ENCODE peak calls at places on chromosomes 3 and 15, in eight cellular contexts. One of them, this sample, is unnamed.
A peak's percentile ranks its signal among the peaks of the same experiment; 100 is the strongest.

GRCh38 chr15:85879334-85880163 is 84.8 kb upstream of the KLHL25 start:
- DNase-seq in right lobe of liver: no peak
- DNase-seq in fibroblast of the aortic adventitia: no peak
- DNase-seq in left ventricle myocardium inferior: no peak
- DNase-seq in cardiac muscle cell: no peak
- DNase-seq in pancreas: no peak
- DNase-seq in brain microvascular endothelial cell: peak; percentile 28
- DNase-seq in AG09309: no peak
- DNase-seq in this sample: peak; percentile 16

GRCh38 chr15:51841401-51842040 is 12.1 kb downstream of the TMOD3 start:
- DNase-seq in right lobe of liver: no peak
- DNase-seq in brain microvascular endothelial cell: no peak
- DNase-seq in fibroblast of the aortic adventitia: no peak
- DNase-seq in cardiac muscle cell: no peak
- DNase-seq in AG09309: no peak
- DNase-seq in left ventricle myocardium inferior: no peak
- DNase-seq in pancreas: no peak
- DNase-seq in this sample: no peak

GRCh38 chr15:48374472-48374871 is 43.2 kb downstream of the DUT start:
- DNase-seq in cardiac muscle cell: no peak
- DNase-seq in AG09309: no peak
- DNase-seq in right lobe of liver: no peak
- DNase-seq in pancreas: no peak
- DNase-seq in fibroblast of the aortic adventitia: peak; percentile 87
- DNase-seq in brain microvascular endothelial cell: no peak
- DNase-seq in left ventricle myocardium inferior: no peak
- DNase-seq in this sample: no peak

GRCh38 chr15:90054618-90055097 is 47.6 kb downstream of the IDH2 start:
- DNase-seq in AG09309: no peak
- DNase-seq in left ventricle myocardium inferior: no peak
- DNase-seq in right lobe of liver: no peak
- DNase-seq in brain microvascular endothelial cell: no peak
- DNase-seq in pancreas: no peak
- DNase-seq in cardiac muscle cell: peak; percentile 76
- DNase-seq in fibroblast of the aortic adventitia: no peak
- DNase-seq in this sample: peak; percentile 53

GRCh38 chr3:191296041-191296541 is 33.1 kb upstream of the CCDC50 start:
- DNase-seq in brain microvascular endothelial cell: no peak
- DNase-seq in right lobe of liver: no peak
- DNase-seq in cardiac muscle cell: no peak
- DNase-seq in left ventricle myocardium inferior: no peak
- DNase-seq in AG09309: no peak
- DNase-seq in pancreas: no peak
- DNase-seq in fibroblast of the aortic adventitia: no peak
- DNase-seq in this sample: no peak

GRCh38 chr3:134928392-134928791 is 133.3 kb downstream of the EPHB1 start:
- DNase-seq in AG09309: no peak
- DNase-seq in right lobe of liver: no peak
- DNase-seq in pancreas: no peak
- DNase-seq in cardiac muscle cell: no peak
- DNase-seq in left ventricle myocardium inferior: no peak
- DNase-seq in brain microvascular endothelial cell: no peak
- DNase-seq in fibroblast of the aortic adventitia: no peak
- DNase-seq in this sample: no peak

GRCh38 chr3:101994386-101994785 is 145.1 kb downstream of the NFKBIZ start:
- DNase-seq in cardiac muscle cell: no peak
- DNase-seq in fibroblast of the aortic adventitia: no peak
- DNase-seq in left ventricle myocardium inferior: no peak
- DNase-seq in right lobe of liver: no peak
- DNase-seq in AG09309: no peak
- DNase-seq in brain microvascular endothelial cell: no peak
- DNase-seq in pancreas: no peak
- DNase-seq in this sample: no peak

GRCh38 chr3:131217296-131217741 is 164.3 kb upstream of the NUDT16 start:
- DNase-seq in AG09309: no peak
- DNase-seq in brain microvascular endothelial cell: peak; percentile 47
- DNase-seq in left ventricle myocardium inferior: no peak
- DNase-seq in right lobe of liver: no peak
- DNase-seq in cardiac muscle cell: no peak
- DNase-seq in pancreas: no peak
- DNase-seq in fibroblast of the aortic adventitia: no peak
- DNase-seq in this sample: peak; percentile 72

DNA sequence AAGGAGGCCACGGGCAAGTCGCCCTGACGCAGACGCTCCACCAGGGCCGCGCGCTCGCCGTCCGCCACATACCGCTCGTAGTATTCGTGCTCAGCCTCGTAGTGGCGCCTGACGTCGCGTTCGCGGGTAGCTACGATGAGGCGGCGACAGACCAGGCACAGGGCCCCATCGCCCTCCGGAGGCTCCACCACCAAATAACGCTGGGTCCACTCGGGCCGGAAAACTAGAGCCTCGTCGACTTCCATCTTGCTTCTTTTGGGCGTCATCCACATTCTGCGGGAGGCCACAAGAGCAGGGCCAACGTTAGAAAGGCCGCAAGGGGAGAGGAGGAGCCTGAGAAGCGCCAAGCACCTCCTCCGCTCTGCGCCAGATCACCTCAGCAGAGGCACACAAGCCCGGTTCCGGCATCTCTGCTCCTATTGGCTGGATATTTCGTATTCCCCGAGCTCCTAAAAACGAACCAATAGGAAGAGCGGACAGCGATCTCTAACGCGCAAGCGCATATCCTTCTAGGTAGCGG is at the start of gene EPM2AIP1:
- DNase-seq in cardiac muscle cell: peak; percentile 99
- DNase-seq in pancreas: no peak
- DNase-seq in AG09309: no peak
- DNase-seq in left ventricle myocardium inferior: no peak
- DNase-seq in brain microvascular endothelial cell: no peak
- DNase-seq in fibroblast of the aortic adventitia: no peak
- DNase-seq in right lobe of liver: peak; percentile 97
- DNase-seq in this sample: no peak
- TF ChIP-seq CTCF in cardiac muscle cell: no peak
- TF ChIP-seq CTCF in pancreas: no peak
- TF ChIP-seq CTCF in AG09309: peak; percentile 5
- TF ChIP-seq CTCF in left ventricle myocardium inferior: peak; percentile 52
- TF ChIP-seq CTCF in brain microvascular endothelial cell: peak; percentile 32
- TF ChIP-seq CTCF in fibroblast of the aortic adventitia: peak; percentile 22
- TF ChIP-seq CTCF in right lobe of liver: peak; percentile 20
- TF ChIP-seq CTCF in this sample: no peak

GRCh38 chr3:10527295-10528016 is 22.1 kb upstream of the ATP2B2 start:
- DNase-seq in right lobe of liver: no peak
- DNase-seq in pancreas: no peak
- DNase-seq in left ventricle myocardium inferior: no peak
- DNase-seq in fibroblast of the aortic adventitia: no peak
- DNase-seq in AG09309: no peak
- DNase-seq in cardiac muscle cell: no peak
- DNase-seq in brain microvascular endothelial cell: no peak
- DNase-seq in this sample: no peak

GRCh38 chr3:10528046-10528445 is 22.7 kb upstream of the ATP2B2 start:
- DNase-seq in brain microvascular endothelial cell: no peak
- DNase-seq in right lobe of liver: no peak
- DNase-seq in cardiac muscle cell: no peak
- DNase-seq in pancreas: no peak
- DNase-seq in left ventricle myocardium inferior: no peak
- DNase-seq in AG09309: no peak
- DNase-seq in fibroblast of the aortic adventitia: no peak
- DNase-seq in this sample: no peak

GRCh38 chr3:10531031-10531430 is 25.6 kb upstream of the ATP2B2 start:
- DNase-seq in fibroblast of the aortic adventitia: no peak
- DNase-seq in right lobe of liver: no peak
- DNase-seq in pancreas: no peak
- DNase-seq in left ventricle myocardium inferior: no peak
- DNase-seq in brain microvascular endothelial cell: no peak
- DNase-seq in cardiac muscle cell: no peak
- DNase-seq in AG09309: no peak
- DNase-seq in this sample: no peak

GRCh38 chr3:10529809-10530208 is 24.4 kb upstream of the ATP2B2 start:
- DNase-seq in AG09309: no peak
- DNase-seq in left ventricle myocardium inferior: no peak
- DNase-seq in right lobe of liver: no peak
- DNase-seq in cardiac muscle cell: no peak
- DNase-seq in pancreas: no peak
- DNase-seq in brain microvascular endothelial cell: no peak
- DNase-seq in fibroblast of the aortic adventitia: no peak
- DNase-seq in this sample: no peak

DNA sequence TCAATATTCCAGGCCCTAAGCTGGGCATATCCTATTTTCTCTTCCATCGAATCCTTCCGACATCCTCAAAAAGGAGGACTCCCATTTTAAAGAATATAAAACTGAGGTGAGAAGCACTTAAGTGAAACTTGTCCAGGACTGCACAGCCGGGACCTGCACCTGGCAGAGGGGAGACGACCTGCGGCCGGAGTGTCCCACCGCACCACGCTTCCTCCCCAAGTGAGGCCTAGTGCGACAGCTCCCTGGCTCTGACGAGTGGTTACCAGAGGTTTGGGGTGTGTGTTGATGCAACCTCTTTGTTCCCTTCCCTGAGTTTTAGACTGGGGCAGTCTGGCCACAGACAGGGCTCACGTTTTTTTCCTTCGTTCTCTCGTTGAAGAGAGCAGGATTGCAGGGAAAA is 24.9 kb upstream of the ATP2B2 start:
- DNase-seq in right lobe of liver: no peak
- DNase-seq in cardiac muscle cell: no peak
- DNase-seq in left ventricle myocardium inferior: no peak
- DNase-seq in brain microvascular endothelial cell: no peak
- DNase-seq in AG09309: no peak
- DNase-seq in fibroblast of the aortic adventitia: no peak
- DNase-seq in pancreas: no peak
- DNase-seq in this sample: no peak
- TF ChIP-seq CTCF in right lobe of liver: no peak
- TF ChIP-seq CTCF in cardiac muscle cell: no peak
- TF ChIP-seq CTCF in left ventricle myocardium inferior: no peak
- TF ChIP-seq CTCF in brain microvascular endothelial cell: no peak
- TF ChIP-seq CTCF in AG09309: no peak
- TF ChIP-seq CTCF in fibroblast of the aortic adventitia: no peak
- TF ChIP-seq CTCF in pancreas: no peak
- TF ChIP-seq CTCF in this sample: no peak

GRCh38 chr15:99436472-99437314 is 129.1 kb upstream of the MEF2A start:
- DNase-seq in right lobe of liver: no peak
- DNase-seq in left ventricle myocardium inferior: no peak
- DNase-seq in AG09309: no peak
- DNase-seq in cardiac muscle cell: no peak
- DNase-seq in brain microvascular endothelial cell: no peak
- DNase-seq in fibroblast of the aortic adventitia: no peak
- DNase-seq in pancreas: no peak
- DNase-seq in this sample: no peak

GRCh38 chr15:99435761-99436346 is 129.9 kb upstream of the MEF2A start:
- DNase-seq in pancreas: no peak
- DNase-seq in AG09309: no peak
- DNase-seq in right lobe of liver: no peak
- DNase-seq in fibroblast of the aortic adventitia: no peak
- DNase-seq in cardiac muscle cell: no peak
- DNase-seq in left ventricle myocardium inferior: no peak
- DNase-seq in brain microvascular endothelial cell: no peak
- DNase-seq in this sample: no peak

GRCh38 chr15:99434506-99435137 is 131.2 kb upstream of the MEF2A start:
- DNase-seq in right lobe of liver: no peak
- DNase-seq in brain microvascular endothelial cell: no peak
- DNase-seq in AG09309: no peak
- DNase-seq in left ventricle myocardium inferior: no peak
- DNase-seq in pancreas: no peak
- DNase-seq in cardiac muscle cell: no peak
- DNase-seq in fibroblast of the aortic adventitia: no peak
- DNase-seq in this sample: no peak

GRCh38 chr15:99433757-99434211 is 132.0 kb upstream of the MEF2A start:
- DNase-seq in right lobe of liver: no peak
- DNase-seq in cardiac muscle cell: no peak
- DNase-seq in AG09309: no peak
- DNase-seq in fibroblast of the aortic adventitia: no peak
- DNase-seq in pancreas: no peak
- DNase-seq in brain microvascular endothelial cell: no peak
- DNase-seq in left ventricle myocardium inferior: no peak
- DNase-seq in this sample: no peak

DNA sequence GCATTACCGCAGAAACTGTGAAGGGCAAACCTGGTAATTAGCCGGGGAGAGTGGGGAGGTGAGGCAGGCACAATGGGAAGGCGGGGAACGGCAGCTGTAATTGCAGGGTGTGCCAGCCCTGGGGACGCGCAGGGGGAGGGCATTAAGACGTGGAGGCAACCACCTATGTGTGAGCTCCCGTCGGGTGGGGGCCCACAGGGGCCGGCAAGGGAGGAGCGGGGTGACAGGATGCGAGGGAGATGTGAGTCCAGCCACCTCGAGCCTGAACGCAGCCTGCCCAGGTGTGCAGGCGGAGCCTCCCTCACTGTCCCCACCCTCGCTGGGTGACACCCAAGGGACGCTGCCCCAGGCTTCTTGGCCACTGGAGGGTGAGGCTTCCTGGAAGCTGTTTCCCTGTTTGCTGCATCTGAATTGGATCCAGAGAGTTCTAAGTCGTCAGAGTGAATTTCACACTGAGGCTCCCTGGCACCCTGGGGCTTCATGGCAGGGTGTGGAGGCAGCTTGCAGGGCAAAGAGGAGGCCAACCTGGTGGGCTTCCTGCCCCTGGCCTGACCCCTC is 130.6 kb upstream of the MEF2A start:
- DNase-seq in brain microvascular endothelial cell: no peak
- DNase-seq in cardiac muscle cell: no peak
- DNase-seq in left ventricle myocardium inferior: no peak
- DNase-seq in pancreas: peak; percentile 37
- DNase-seq in right lobe of liver: no peak
- DNase-seq in AG09309: no peak
- DNase-seq in fibroblast of the aortic adventitia: no peak
- DNase-seq in this sample: peak; percentile 82
- TF ChIP-seq CTCF in brain microvascular endothelial cell: no peak
- TF ChIP-seq CTCF in cardiac muscle cell: no peak
- TF ChIP-seq CTCF in left ventricle myocardium inferior: no peak
- TF ChIP-seq CTCF in pancreas: no peak
- TF ChIP-seq CTCF in right lobe of liver: no peak
- TF ChIP-seq CTCF in AG09309: no peak
- TF ChIP-seq CTCF in fibroblast of the aortic adventitia: no peak
- TF ChIP-seq CTCF in this sample: no peak

GRCh38 chr15:73323374-73323955 is 45.3 kb downstream of the HCN4 start:
- DNase-seq in fibroblast of the aortic adventitia: no peak
- DNase-seq in right lobe of liver: peak; percentile 33
- DNase-seq in AG09309: no peak
- DNase-seq in pancreas: no peak
- DNase-seq in brain microvascular endothelial cell: no peak
- DNase-seq in left ventricle myocardium inferior: no peak
- DNase-seq in cardiac muscle cell: no peak
- DNase-seq in this sample: no peak

GRCh38 chr15:73323956-73324355 is 44.8 kb downstream of the HCN4 start:
- DNase-seq in cardiac muscle cell: no peak
- DNase-seq in brain microvascular endothelial cell: no peak
- DNase-seq in AG09309: no peak
- DNase-seq in fibroblast of the aortic adventitia: no peak
- DNase-seq in left ventricle myocardium inferior: no peak
- DNase-seq in right lobe of liver: peak; percentile 40
- DNase-seq in pancreas: no peak
- DNase-seq in this sample: no peak

GRCh38 chr15:73326157-73326556 is 42.6 kb downstream of the HCN4 start:
- DNase-seq in fibroblast of the aortic adventitia: no peak
- DNase-seq in left ventricle myocardium inferior: no peak
- DNase-seq in cardiac muscle cell: no peak
- DNase-seq in AG09309: no peak
- DNase-seq in brain microvascular endothelial cell: no peak
- DNase-seq in right lobe of liver: peak; percentile 15
- DNase-seq in pancreas: no peak
- DNase-seq in this sample: no peak

GRCh38 chr15:73324496-73325170 is 44.1 kb downstream of the HCN4 start:
- DNase-seq in pancreas: no peak
- DNase-seq in left ventricle myocardium inferior: no peak
- DNase-seq in right lobe of liver: peak; percentile 15
- DNase-seq in AG09309: no peak
- DNase-seq in fibroblast of the aortic adventitia: no peak
- DNase-seq in brain microvascular endothelial cell: no peak
- DNase-seq in cardiac muscle cell: no peak
- DNase-seq in this sample: no peak

DNA sequence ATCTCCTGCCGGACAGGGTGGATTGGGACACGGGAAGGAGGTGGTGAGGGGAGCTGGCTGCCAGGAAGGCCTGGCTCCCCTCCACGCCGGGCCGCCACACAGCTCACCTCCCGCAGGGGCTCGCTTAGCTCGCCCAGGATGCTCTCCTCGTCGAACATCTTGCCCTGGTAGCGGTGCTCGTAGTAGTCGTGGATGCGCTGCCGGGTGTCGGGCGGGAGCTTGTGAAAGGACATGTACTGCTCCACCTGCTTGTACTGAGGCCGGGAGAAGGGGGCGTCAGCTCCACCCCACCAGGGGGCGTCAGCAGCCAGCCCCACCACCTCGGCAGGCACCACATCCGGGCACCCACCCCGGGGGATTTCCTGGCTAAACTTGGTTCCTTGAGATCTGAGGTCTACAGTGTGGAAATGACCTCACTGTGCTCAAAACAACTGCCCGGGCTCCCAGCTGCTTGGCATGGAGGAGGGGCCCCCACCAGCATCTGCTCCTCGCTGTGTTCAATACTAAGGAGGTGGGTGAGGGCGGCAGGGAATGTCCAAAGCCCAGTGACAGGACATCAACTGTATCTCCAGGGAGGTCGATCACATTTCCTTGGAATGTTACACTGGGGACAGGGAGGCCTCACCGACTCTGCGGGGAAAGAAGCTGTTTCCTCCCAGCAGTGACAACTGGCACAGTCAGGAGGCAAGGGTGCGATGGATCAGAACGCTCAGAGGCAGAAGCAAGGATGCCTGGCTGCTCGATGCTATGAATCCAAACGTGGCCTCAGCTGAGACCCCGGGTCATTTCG is 43.4 kb downstream of the HCN4 start:
- DNase-seq in pancreas: no peak
- DNase-seq in cardiac muscle cell: no peak
- DNase-seq in right lobe of liver: peak; percentile 44
- DNase-seq in AG09309: no peak
- DNase-seq in left ventricle myocardium inferior: no peak
- DNase-seq in brain microvascular endothelial cell: no peak
- DNase-seq in fibroblast of the aortic adventitia: no peak
- DNase-seq in this sample: peak; percentile 35
- TF ChIP-seq CTCF in pancreas: no peak
- TF ChIP-seq CTCF in cardiac muscle cell: peak; percentile 22
- TF ChIP-seq CTCF in right lobe of liver: no peak
- TF ChIP-seq CTCF in AG09309: peak; percentile 17
- TF ChIP-seq CTCF in left ventricle myocardium inferior: peak; percentile 52
- TF ChIP-seq CTCF in brain microvascular endothelial cell: peak; percentile 33
- TF ChIP-seq CTCF in fibroblast of the aortic adventitia: no peak
- TF ChIP-seq CTCF in this sample: peak; percentile 46

This sample was measured in Calu3.